ENCODE peak calls at places on chromosomes 16 and 17, in seven cellular contexts. One of them, this sample, is unnamed.

GRCh38 chr16:88330971-88331890 is 51.5 kb upstream of the ZNF469 start:
- DNase-seq in body of pancreas: no peak
- DNase-seq in ovary: no peak
- DNase-seq in GM12865: no peak
- DNase-seq in fibroblast of lung: no peak
- DNase-seq in neuronal stem cell: no peak
- DNase-seq in SHP77: no peak
- DNase-seq in this sample: no peak

GRCh38 chr16:48499822-48500440 is 110.0 kb downstream of the N4BP1 start:
- DNase-seq in body of pancreas: peak
- DNase-seq in ovary: peak
- DNase-seq in GM12865: no peak
- DNase-seq in fibroblast of lung: peak
- DNase-seq in neuronal stem cell: no peak
- DNase-seq in SHP77: peak
- DNase-seq in this sample: no peak

GRCh38 chr17:64627797-64628196 is 34.3 kb downstream of the SMURF2 start:
- DNase-seq in body of pancreas: no peak
- DNase-seq in ovary: no peak
- DNase-seq in GM12865: no peak
- DNase-seq in fibroblast of lung: no peak
- DNase-seq in neuronal stem cell: no peak
- DNase-seq in SHP77: no peak
- DNase-seq in this sample: no peak

GRCh38 chr16:11240636-11241473 is 15.1 kb downstream of the SOCS1 start:
- DNase-seq in body of pancreas: no peak
- DNase-seq in ovary: no peak
- DNase-seq in GM12865: no peak
- DNase-seq in fibroblast of lung: no peak
- DNase-seq in neuronal stem cell: no peak
- DNase-seq in SHP77: no peak
- DNase-seq in this sample: no peak

GRCh38 chr16:14401839-14402115 is 228.3 kb downstream of the PARN start:
- DNase-seq in body of pancreas: no peak
- DNase-seq in ovary: peak
- DNase-seq in GM12865: no peak
- DNase-seq in fibroblast of lung: no peak
- DNase-seq in neuronal stem cell: no peak
- DNase-seq in SHP77: no peak
- DNase-seq in this sample: no peak

GRCh38 chr17:8611135-8611534 is 19.4 kb downstream of the MYH10 start:
- DNase-seq in body of pancreas: no peak
- DNase-seq in ovary: no peak
- DNase-seq in GM12865: no peak
- DNase-seq in fibroblast of lung: no peak
- DNase-seq in neuronal stem cell: no peak
- DNase-seq in SHP77: no peak
- DNase-seq in this sample: no peak

GRCh38 chr17:74798239-74798707 is 22.1 kb upstream of the NAT9 start:
- DNase-seq in body of pancreas: no peak
- DNase-seq in ovary: no peak
- DNase-seq in GM12865: no peak
- DNase-seq in fibroblast of lung: peak
- DNase-seq in neuronal stem cell: no peak
- DNase-seq in SHP77: no peak
- DNase-seq in this sample: no peak

GRCh38 chr17:59892251-59892848 is 393 bp downstream of the TUBD1 start:
- DNase-seq in body of pancreas: no peak
- DNase-seq in ovary: no peak
- DNase-seq in GM12865: no peak
- DNase-seq in fibroblast of lung: no peak
- DNase-seq in neuronal stem cell: no peak
- DNase-seq in SHP77: no peak
- DNase-seq in this sample: no peak

GRCh38 chr17:65029605-65030308 is 26.8 kb downstream of the GNA13 start:
- DNase-seq in body of pancreas: no peak
- DNase-seq in ovary: no peak
- DNase-seq in GM12865: no peak
- DNase-seq in fibroblast of lung: no peak
- DNase-seq in neuronal stem cell: no peak
- DNase-seq in SHP77: no peak
- DNase-seq in this sample: no peak

GRCh38 chr16:79167893-79168292 is 432.6 kb downstream of the MAF start:
- DNase-seq in body of pancreas: no peak
- DNase-seq in ovary: no peak
- DNase-seq in GM12865: no peak
- DNase-seq in fibroblast of lung: no peak
- DNase-seq in neuronal stem cell: no peak
- DNase-seq in SHP77: no peak
- DNase-seq in this sample: no peak

GRCh38 chr17:83190601-83191387 is 111.4 kb downstream of the METRNL start:
- DNase-seq in body of pancreas: no peak
- DNase-seq in ovary: peak
- DNase-seq in GM12865: no peak
- DNase-seq in fibroblast of lung: no peak
- DNase-seq in neuronal stem cell: no peak
- DNase-seq in SHP77: no peak
- DNase-seq in this sample: no peak

GRCh38 chr17:15516150-15516549 is 47.1 kb downstream of the TVP23C start:
- DNase-seq in body of pancreas: no peak
- DNase-seq in ovary: no peak
- DNase-seq in GM12865: no peak
- DNase-seq in fibroblast of lung: peak
- DNase-seq in neuronal stem cell: no peak
- DNase-seq in SHP77: no peak
- DNase-seq in this sample: no peak

GRCh38 chr16:66382966-66383299 is 16.4 kb downstream of the CDH5 start:
- DNase-seq in body of pancreas: no peak
- DNase-seq in ovary: no peak
- DNase-seq in GM12865: no peak
- DNase-seq in fibroblast of lung: peak
- DNase-seq in neuronal stem cell: no peak
- DNase-seq in SHP77: no peak
- DNase-seq in this sample: no peak